ENCODE peak calls at places on chromosomes 13 and 19, in six cellular contexts. M is activated naive CD4-positive, alpha-beta T cell treated with Interleukin-2 at 50 U/mL for 16 hours; O is NCI-H446 treated with DMSO at 0.1 percent for 48 hours; Y is cerebellar nuclear complex; I is NCI-H1436; H is H54. E is an unnamed sample.

GRCh38 chr13:36788276-36788675 is 30.7 kb upstream of the RFXAP start:
- DNase-seq in M (no peak), O (no peak), Y (no peak), I (no peak), H (no peak), E (no peak)

GRCh38 chr13:25934127-25934526 is 117.7 kb downstream of the SHISA2 start:
- DNase-seq in M (no peak), O (no peak), Y (no peak), I (no peak), H (no peak), E (no peak)

GRCh38 chr13:111253334-111253872 is 67.0 kb upstream of the TEX29 start:
- DNase-seq in M (no peak), O (no peak), Y (no peak), I (no peak), H (no peak), E (no peak)

GRCh38 chr13:58085819-58086218 is 454.3 kb downstream of the PCDH17 start:
- DNase-seq in M (no peak), O (no peak), Y (no peak), I (no peak), H (no peak), E (no peak)

GRCh38 chr19:43618921-43619261 is 538 bp downstream of the ZNF428 start:
- DNase-seq in M (peak), O (peak), Y (peak), I (peak), H (no peak), E (peak)

GRCh38 chr13:112101360-112101930 is 34.5 kb downstream of the SOX1 start:
- DNase-seq in M (no peak), O (no peak), Y (no peak), I (no peak), H (no peak), E (no peak)

GRCh38 chr19:1469936-1470863 is 8.8 kb downstream of the C19orf25 start:
- DNase-seq in M (peak), O (no peak), Y (no peak), I (peak), H (no peak), E (peak)

GRCh38 chr19:13001502-13002388 is 6.5 kb downstream of the NFIX start:
- DNase-seq in M (no peak), O (peak), Y (peak), I (no peak), H (no peak), E (no peak)

E was measured in NCI-H2171 treated with DMSO at 0.1 percent for 48 hours.